ENCODE peak calls at places on chromosomes 4 and X, in four cellular contexts. I, Y, B and W are unnamed samples.

GRCh38 chr4:132565542-132565941 is 583.6 kb upstream of the PCDH10 start:
- DNase-seq in I (no peak), Y (no peak), B (no peak), W (no peak)

GRCh38 chr4:40976343-40976742 is 226.6 kb downstream of the NSUN7 start:
- DNase-seq in I (peak; percentile 75), Y (no peak), B (no peak), W (no peak)

GRCh38 chr4:74499986-74500781 is 55.2 kb downstream of the AREG start:
- DNase-seq in I (no peak), Y (no peak), B (no peak), W (no peak)

GRCh38 chr4:86957214-86957613 is 22.4 kb downstream of the AFF1 start:
- DNase-seq in I (no peak), Y (no peak), B (no peak), W (no peak)

GRCh38 chr4:16024009-16024408 is 59.8 kb downstream of the PROM1 start:
- DNase-seq in I (no peak), Y (no peak), B (no peak), W (no peak)

GRCh38 chr4:165922747-165923146 is 49.7 kb downstream of the TLL1 start:
- DNase-seq in I (no peak), Y (no peak), B (no peak), W (no peak)

GRCh38 chr4:128525939-128526630 is 238.5 kb upstream of the PGRMC2 start:
- DNase-seq in I (no peak), Y (no peak), B (no peak), W (no peak)

GRCh38 chr4:65063601-65064000 is 606.7 kb downstream of the EPHA5 start:
- DNase-seq in I (no peak), Y (no peak), B (no peak), W (no peak)

GRCh38 chr4:102623622-102624021 is 122.5 kb downstream of the NFKB1 start:
- DNase-seq in I (peak; percentile 13), Y (no peak), B (no peak), W (no peak)

GRCh38 chrX:53483838-53484420 is 49.8 kb upstream of the HSD17B10 start:
- DNase-seq in I (no peak), Y (no peak), B (no peak), W (no peak)

GRCh38 chr4:129179276-129179675 is 83.3 kb downstream of the C4orf33 start:
- DNase-seq in I (no peak), Y (no peak), B (no peak), W (no peak)

GRCh38 chr4:89681219-89681618 is 155.7 kb downstream of the SNCA start:
- DNase-seq in I (no peak), Y (no peak), B (no peak), W (no peak)

GRCh38 chr4:915595-915994 is 16.5 kb downstream of the GAK start:
- DNase-seq in I (peak; percentile 33), Y (no peak), B (no peak), W (no peak)

GRCh38 chr4:48108309-48109073 is 25.6 kb downstream of the TXK start:
- DNase-seq in I (no peak), Y (no peak), B (no peak), W (no peak)

GRCh38 chr4:6777636-6778281 is 4.8 kb upstream of the KIAA0232 start:
- DNase-seq in I (no peak), Y (no peak), B (no peak), W (no peak)